ENCODE peak calls at places on chromosome 14, in nine cellular contexts. V, B, O, L, S, U, E, H and T are unnamed samples.

GRCh38 chr14:64117671-64118402 is 176.3 kb downstream of the ESR2 start:
- DNase-seq in B (no peak), U (peak; percentile 29), S (no peak), L (peak; percentile 42), E (no peak), H (no peak), O (peak; percentile 19), V (no peak), T (no peak)

GRCh38 chr14:33647385-33647786 is 303.5 kb downstream of the EGLN3 start:
- DNase-seq in H (no peak), L (no peak), S (no peak), B (no peak), V (no peak), E (no peak), U (no peak), O (peak; percentile 20), T (no peak)

GRCh38 chr14:74852922-74853530 is 22.9 kb downstream of the PROX2 start:
- DNase-seq in L (no peak), S (no peak), B (no peak), O (no peak), U (no peak), E (no peak), H (no peak), V (no peak), T (no peak)

GRCh38 chr14:95535226-95536021 is 574 bp downstream of the GLRX5 start:
- DNase-seq in U (no peak), H (no peak), L (no peak), S (peak; percentile 32), B (no peak), V (peak; percentile 73), O (no peak), E (no peak), T (no peak)

GRCh38 chr14:35416108-35416750 is 11.7 kb upstream of the NFKBIA start:
- DNase-seq in L (no peak), S (no peak), B (no peak), U (no peak), V (no peak), H (no peak), O (no peak), E (no peak), T (peak; percentile 34)

GRCh38 chr14:23076785-23077408 is 18.0 kb downstream of the ACIN1 start:
- DNase-seq in L (no peak), B (no peak), V (no peak), U (no peak), H (peak; percentile 68), O (peak; percentile 33), S (peak; percentile 59), E (no peak), T (no peak)

GRCh38 chr14:73462815-73463214 is 4.5 kb upstream of the NUMB start:
- DNase-seq in S (peak; percentile 34), E (peak; percentile 1), L (no peak), U (no peak), O (no peak), H (no peak), B (no peak), V (no peak), T (no peak)

GRCh38 chr14:35687335-35687939 is 121.7 kb downstream of the RALGAPA1 start:
- DNase-seq in H (peak; percentile 75), L (no peak), O (peak; percentile 60), V (no peak), B (no peak), S (peak; percentile 55), U (no peak), E (no peak), T (peak; percentile 15)

GRCh38 chr14:66000771-66001170 is 485.4 kb upstream of the CCDC196 start:
- DNase-seq in B (no peak), S (no peak), V (no peak), O (no peak), U (no peak), H (no peak), E (no peak), L (no peak), T (no peak)

GRCh38 chr14:22296722-22297121 is 292.3 kb downstream of the DAD1 start:
- DNase-seq in U (no peak), E (no peak), B (no peak), V (no peak), H (peak; percentile 76), O (peak; percentile 53), L (no peak), S (no peak), T (no peak)

DNA sequence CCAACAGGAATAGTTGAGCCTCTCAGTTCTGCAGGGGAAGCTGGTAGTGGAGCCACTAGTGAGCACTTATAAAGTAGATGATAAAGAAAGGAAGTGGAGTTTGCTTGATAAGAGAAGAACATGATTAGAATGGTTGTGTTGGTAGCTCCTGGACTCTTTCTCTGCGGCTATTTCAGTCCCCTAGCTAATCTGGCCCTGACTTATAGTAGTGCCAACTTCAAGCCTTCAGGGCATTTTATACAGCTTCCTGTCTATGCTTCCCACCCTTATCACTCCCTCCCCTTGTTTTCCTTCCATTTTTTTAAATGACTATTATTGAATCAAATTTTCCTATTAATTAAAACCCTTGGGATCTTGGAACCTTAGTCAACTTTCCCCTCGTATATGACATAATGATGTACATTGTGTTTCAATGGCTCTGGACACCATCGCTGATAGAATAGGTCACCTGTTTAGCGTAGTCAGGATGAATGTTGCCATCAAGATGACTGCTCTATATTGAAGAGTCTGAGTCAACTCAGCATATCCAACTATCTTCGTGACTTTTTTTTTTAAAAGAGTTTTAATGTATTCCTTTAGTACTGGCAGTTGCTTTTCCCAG is 16.3 kb upstream of the PCNX1 start:
- DNase-seq in O (no peak), E (no peak), U (no peak), H (no peak), V (no peak), L (no peak), S (no peak), B (no peak), T (no peak)
- H3K4me1 ChIP-seq in O (no peaks in the 10 kb centered on the region), E (no peaks in the 10 kb centered on the region), U (peaks cover 25% of the 10 kb centered on the region), H (peaks cover 27% of the 10 kb centered on the region), V (no peaks in the 10 kb centered on the region), L (peaks cover 6% of the 10 kb centered on the region), S (no peaks in the 10 kb centered on the region), B (no peaks in the 10 kb centered on the region), T (peaks cover 6% of the 10 kb centered on the region)

DNA sequence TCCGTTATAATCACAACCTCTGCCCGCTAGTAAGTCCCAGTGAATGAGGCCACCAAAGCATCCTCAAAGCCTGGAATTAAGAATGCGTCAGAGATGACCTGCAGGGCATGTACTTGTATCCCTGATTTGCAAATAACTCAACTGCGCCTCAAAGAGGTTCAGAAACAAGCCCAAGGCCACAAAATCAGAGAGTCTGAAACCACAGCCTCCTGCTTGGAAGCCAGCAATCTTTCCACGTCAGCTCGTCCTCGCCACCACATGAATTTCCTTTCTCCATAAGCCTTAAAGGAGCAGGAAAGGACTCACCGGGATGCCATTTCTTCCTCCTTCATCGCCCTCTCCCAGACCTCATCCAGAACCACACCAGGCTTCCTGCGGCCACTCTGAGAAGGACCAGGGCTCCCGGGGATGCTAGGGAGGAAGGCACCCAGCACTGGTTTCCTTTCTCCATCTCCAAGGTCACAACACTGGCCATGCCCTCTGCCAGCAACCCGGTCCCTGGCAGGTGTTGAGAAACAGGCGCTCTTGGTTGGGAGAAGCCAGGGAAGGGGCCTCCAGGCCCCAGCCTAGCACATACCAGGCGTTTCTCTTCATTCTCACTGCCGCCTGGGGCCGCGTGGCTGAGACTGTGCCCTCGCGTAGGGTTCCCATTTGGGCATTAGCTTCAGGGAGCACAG is 191.2 kb upstream of the DIO3 start:
- DNase-seq in S (no peak), U (peak; percentile 29), B (peak; percentile 65), H (no peak), O (no peak), E (no peak), L (no peak), V (no peak), T (no peak)
- TF ChIP-seq EP300 in S (no peak), U (no peak), B (no peak), H (no peak), O (no peak), E (no peak), L (no peak), V (no peak), T (no peak)

DNA sequence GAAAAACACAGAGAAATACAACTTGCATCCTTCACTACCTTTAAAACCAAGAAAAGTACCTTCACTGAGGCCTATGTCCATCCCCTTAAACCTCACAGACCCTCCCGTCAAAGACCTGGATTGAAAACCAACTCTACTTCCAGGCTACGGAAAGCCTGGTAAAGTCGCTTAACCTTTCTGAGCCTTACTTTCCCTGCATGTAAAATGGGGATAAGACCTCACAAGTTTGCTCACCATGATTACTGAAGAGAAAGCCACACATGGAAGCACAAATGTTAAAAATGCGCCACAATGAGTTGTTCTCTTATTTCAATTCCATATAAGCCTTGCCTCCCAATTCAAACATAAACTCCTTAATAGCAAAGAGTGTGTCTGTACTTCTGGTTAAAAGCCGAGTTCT is 8.4 kb downstream of the ACTN1 start:
- DNase-seq in E (no peak), O (no peak), L (no peak), U (no peak), B (no peak), H (no peak), S (no peak), V (no peak), T (no peak)
- H3K4me1 ChIP-seq in E (peaks cover 6% of the 10 kb centered on the region), O (peaks cover 99% of the 10 kb centered on the region), L (peaks cover 82% of the 10 kb centered on the region), U (peaks cover 54% of the 10 kb centered on the region), B (peaks cover 36% of the 10 kb centered on the region), H (peaks cover 100% of the 10 kb centered on the region), S (peaks cover 12% of the 10 kb centered on the region), V (peaks cover 68% of the 10 kb centered on the region), T (peaks cover 71% of the 10 kb centered on the region)

DNA sequence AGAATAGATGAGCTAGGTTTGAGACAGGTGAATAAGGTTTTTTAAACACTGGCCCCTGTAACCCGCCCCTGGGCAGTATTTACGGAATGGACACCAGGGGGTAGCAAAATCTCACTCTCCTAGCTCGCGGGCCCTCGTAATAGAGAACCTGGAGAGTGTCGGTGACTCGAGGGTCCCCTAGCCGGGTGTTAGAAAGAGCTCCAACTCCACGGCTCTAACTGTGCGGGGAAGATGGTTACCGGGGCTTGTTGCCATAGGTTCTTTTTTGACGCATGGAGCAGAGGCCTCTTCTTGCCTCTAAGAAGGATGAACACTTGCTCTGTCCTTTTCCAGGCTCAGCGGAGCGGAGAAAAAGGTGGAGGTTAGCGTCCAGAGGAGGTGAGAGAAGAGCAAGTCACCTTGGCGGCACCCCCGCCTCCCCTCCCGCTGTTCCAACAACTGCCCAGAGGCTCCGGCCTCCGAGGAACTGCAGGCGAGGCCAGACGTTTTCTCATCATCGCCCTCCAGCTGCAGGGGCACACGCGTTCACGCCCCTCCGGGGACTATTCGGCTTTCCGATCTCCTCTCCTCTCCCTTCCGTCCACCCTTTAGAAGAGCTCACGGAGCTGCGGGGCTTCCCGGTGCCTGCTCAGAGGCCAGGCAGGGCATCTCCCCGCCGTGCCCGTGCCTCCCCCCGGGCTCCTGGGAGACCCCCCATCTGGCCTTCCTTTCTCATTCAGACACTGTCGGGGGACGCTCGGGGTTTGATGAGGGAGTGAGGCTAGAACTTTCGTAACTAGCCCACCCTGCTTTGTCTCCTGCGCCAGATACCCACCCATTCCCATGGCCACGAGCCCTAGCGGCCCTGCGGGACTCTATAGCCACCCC is 1.4 kb upstream of the ARHGEF40 start:
- DNase-seq in O (peak; percentile 53), B (peak; percentile 65), E (peak; percentile 67), H (peak; percentile 84), V (peak; percentile 75), S (peak; percentile 75), L (peak; percentile 63), U (peak; percentile 79), T (peak; percentile 71)
- TF ChIP-seq EP300 in O (no peak), B (no peak), E (no peak), H (no peak), V (no peak), S (no peak), L (no peak), U (no peak), T (no peak)